ENCODE peak calls at places on chromosomes 5 and 9, in four cellular contexts. E is NCI-H446 treated with DMSO at 0.1 percent for 48 hours, N is NB4, Y is activated gamma-delta T cell treated with Interleukin-2 at 50 U/mL for 16 hours. D is an unnamed sample.

GRCh38 chr5:122093861-122094650 is 16.0 kb upstream of the LOX start:
- DNase-seq in N (no peak), Y (no peak), E (no peak), D (no peak)

GRCh38 chr5:154513669-154514084 is 35.6 kb upstream of the HAND1 start:
- DNase-seq in N (no peak), Y (no peak), E (no peak), D (peak; percentile 23)

GRCh38 chr9:75229605-75230332 is 141.5 kb downstream of the OSTF1 start:
- DNase-seq in E (no peak), Y (no peak), N (no peak), D (no peak)

GRCh38 chr9:128243486-128244415 is 32.1 kb downstream of the GOLGA2 start:
- DNase-seq in Y (no peak), N (no peak), E (no peak), D (no peak)

GRCh38 chr5:4862500-4862899 is 277.6 kb upstream of the ADAMTS16 start:
- DNase-seq in N (peak; percentile 64), Y (no peak), E (peak; percentile 35), D (no peak)

GRCh38 chr9:94867281-94867841 is 140.9 kb downstream of the AOPEP start:
- DNase-seq in E (no peak), N (peak; percentile 58), Y (no peak), D (no peak)

GRCh38 chr9:127903557-127904475 is 4.4 kb upstream of the ST6GALNAC6 start:
- DNase-seq in Y (peak; percentile 63), N (peak; percentile 40), E (no peak), D (peak; percentile 96)

GRCh38 chr5:125059255-125060050 is 313.0 kb upstream of the ZNF608 start:
- DNase-seq in Y (no peak), E (peak; percentile 7), N (no peak), D (no peak)

GRCh38 chr5:170329524-170329923 is 31.9 kb upstream of the LCP2 start:
- DNase-seq in E (no peak), N (no peak), Y (no peak), D (no peak)

GRCh38 chr5:20276061-20276958 is 288.3 kb upstream of the CDH18 start:
- DNase-seq in Y (no peak), N (no peak), E (peak; percentile 88), D (no peak)

GRCh38 chr9:135662758-135663450 is at the start of gene LCN9:
- DNase-seq in E (no peak), Y (no peak), N (no peak), D (no peak)

GRCh38 chr5:93850311-93850710 is 108.9 kb upstream of the POU5F2 start:
- DNase-seq in N (peak; percentile 2), E (no peak), Y (no peak), D (no peak)

GRCh38 chr5:2044041-2044440 is 161.3 kb upstream of the IRX4 start:
- DNase-seq in E (no peak), Y (no peak), N (no peak), D (no peak)

GRCh38 chr5:135242021-135242480 is 157.0 kb downstream of the MACROH2A1 start:
- DNase-seq in N (no peak), Y (no peak), E (peak; percentile 34), D (no peak)

GRCh38 chr5:154273028-154273617 is 82.6 kb downstream of the GALNT10 start:
- DNase-seq in E (no peak), Y (peak; percentile 4), N (peak; percentile 31), D (no peak)

GRCh38 chr5:89241186-89241585 is 358.2 kb upstream of the MEF2C start:
- DNase-seq in N (no peak), E (no peak), Y (no peak), D (no peak)

GRCh38 chr5:72555871-72556270 is 48.7 kb upstream of the ZNF366 start:
- DNase-seq in Y (no peak), E (no peak), N (no peak), D (no peak)

GRCh38 chr5:56264417-56265025 is 31.4 kb upstream of the ANKRD55 start:
- DNase-seq in Y (no peak), E (peak; percentile 25), N (peak; percentile 65), D (peak; percentile 26)

GRCh38 chr9:129776938-129777768 is 24.3 kb upstream of the PTGES start:
- DNase-seq in E (no peak), Y (peak; percentile 23), N (peak; percentile 99), D (peak; percentile 88)

GRCh38 chr5:150499437-150499956 is 8.4 kb upstream of the NDST1 start:
- DNase-seq in E (no peak), N (no peak), Y (no peak), D (no peak)

GRCh38 chr9:108517591-108518365 is 338.0 kb downstream of the ACTL7B start:
- DNase-seq in Y (no peak), E (no peak), N (no peak), D (no peak)

GRCh38 chr9:4973246-4973645 is 11.8 kb upstream of the JAK2 start:
- DNase-seq in E (no peak), N (no peak), Y (no peak), D (no peak)

GRCh38 chr5:121949885-121950284 is 11.9 kb upstream of the SRFBP1 start:
- DNase-seq in E (peak; percentile 15), N (peak; percentile 57), Y (no peak), D (peak; percentile 14)

GRCh38 chr5:52896524-52897237 is 92.5 kb upstream of the ITGA2 start:
- DNase-seq in E (no peak), N (no peak), Y (no peak), D (no peak)

GRCh38 chr5:38574009-38574408 is 17.6 kb upstream of the LIFR start:
- DNase-seq in E (no peak), Y (no peak), N (no peak), D (no peak)

D was measured in stimulated activated naive CD8-positive, alpha-beta T cell treated with anti-CD3 and anti-CD28 coated beads, Interleukin-15, Interleukin-2, amounts not matched to agents 100 U/mL and 50 U/mL, for 24 hours.